ENCODE peak calls at places on chromosomes 11 and 22, in ten cellular contexts. P, W, Y, Z, A, Q, N, S, K and X are unnamed samples.
A peak's percentile ranks its signal among the peaks of the same experiment; 100 is the strongest.

GRCh38 chr22:35538801-35539321 is 1.8 kb upstream of the RASD2 start:
- DNase-seq in W (no peak), N (no peak), K (peak; percentile 25), Q (no peak), P (peak; percentile 59), Z (no peak), A (peak; percentile 38), S (no peak), Y (peak; percentile 33), X (peak; percentile 66)

GRCh38 chr22:32920032-32920628 is 118.6 kb downstream of the TIMP3 start:
- DNase-seq in Q (peak; percentile 44), P (peak; percentile 56), N (no peak), Z (peak; percentile 58), A (no peak), K (no peak), S (no peak), Y (no peak), W (no peak), X (peak; percentile 54)

GRCh38 chr11:13924801-13925327 is 37.7 kb upstream of the SPON1 start:
- DNase-seq in W (no peak), Y (no peak), N (no peak), P (no peak), K (no peak), S (peak; percentile 16), A (no peak), Z (no peak), Q (no peak), X (no peak)

GRCh38 chr22:39617761-39618757 is 47.5 kb downstream of the CACNA1I start:
- DNase-seq in S (no peak), A (no peak), W (no peak), Z (no peak), N (no peak), K (no peak), Y (no peak), P (no peak), Q (no peak), X (no peak)

GRCh38 chr11:123525072-123525471 is 95.0 kb downstream of the GRAMD1B start:
- DNase-seq in Y (no peak), N (no peak), Q (no peak), P (no peak), Z (no peak), S (no peak), K (no peak), A (peak; percentile 9), W (no peak), X (no peak)

GRCh38 chr11:77065878-77066228 is 918 bp upstream of the CAPN5 start:
- DNase-seq in P (peak; percentile 71), K (no peak), W (no peak), Z (peak; percentile 70), S (no peak), Q (no peak), Y (no peak), A (no peak), N (no peak), X (peak; percentile 66)

GRCh38 chr11:45092901-45093760 is 53.3 kb upstream of the PRDM11 start:
- DNase-seq in N (peak; percentile 79), A (no peak), K (peak; percentile 17), Z (no peak), S (no peak), P (peak; percentile 49), Y (no peak), Q (no peak), W (no peak), X (no peak)

GRCh38 chr11:117932987-117933386 is 3.8 kb upstream of the TMPRSS13 start:
- DNase-seq in P (peak; percentile 21), Z (no peak), K (no peak), W (no peak), S (no peak), A (no peak), Y (no peak), Q (no peak), N (no peak), X (no peak)

GRCh38 chr11:3137486-3138177 is 27.5 kb downstream of the OSBPL5 start:
- DNase-seq in Q (no peak), K (no peak), Z (peak; percentile 33), W (no peak), Y (no peak), S (no peak), N (peak; percentile 77), P (no peak), A (no peak), X (peak; percentile 30)

GRCh38 chr11:29913352-29913751 is 103.5 kb downstream of the KCNA4 start:
- DNase-seq in Z (no peak), Q (no peak), Y (no peak), A (no peak), S (no peak), P (no peak), W (no peak), K (no peak), N (no peak), X (no peak)

GRCh38 chr11:86477495-86478155 is 102.9 kb downstream of the CCDC81 start:
- DNase-seq in Y (no peak), Z (no peak), W (no peak), N (no peak), P (no peak), Q (no peak), K (no peak), S (peak; percentile 84), A (no peak), X (peak; percentile 59)

GRCh38 chr22:35726398-35726797 is 8.7 kb downstream of the APOL5 start:
- DNase-seq in Y (no peak), N (no peak), K (no peak), Q (no peak), S (no peak), A (no peak), P (no peak), W (no peak), Z (no peak), X (no peak)

GRCh38 chr22:45329536-45329936 is 19.8 kb downstream of the FAM118A start:
- DNase-seq in N (no peak), Q (no peak), Y (no peak), A (no peak), P (peak; percentile 45), W (no peak), K (no peak), Z (peak; percentile 86), S (no peak), X (peak; percentile 74)

GRCh38 chr22:45331486-45331885 is 21.8 kb downstream of the FAM118A start:
- DNase-seq in N (no peak), A (no peak), Y (no peak), Q (no peak), Z (no peak), P (no peak), K (no peak), S (no peak), W (no peak), X (peak; percentile 39)

GRCh38 chr22:45330548-45330947 is 20.8 kb downstream of the FAM118A start:
- DNase-seq in P (peak; percentile 41), A (no peak), N (no peak), Z (no peak), W (no peak), Y (no peak), K (no peak), S (no peak), Q (no peak), X (no peak)

GRCh38 chr22:45334068-45334467 is 24.3 kb downstream of the FAM118A start:
- DNase-seq in W (no peak), A (no peak), S (no peak), K (peak; percentile 88), N (no peak), Z (no peak), Y (no peak), P (no peak), Q (no peak), X (no peak)

DNA sequence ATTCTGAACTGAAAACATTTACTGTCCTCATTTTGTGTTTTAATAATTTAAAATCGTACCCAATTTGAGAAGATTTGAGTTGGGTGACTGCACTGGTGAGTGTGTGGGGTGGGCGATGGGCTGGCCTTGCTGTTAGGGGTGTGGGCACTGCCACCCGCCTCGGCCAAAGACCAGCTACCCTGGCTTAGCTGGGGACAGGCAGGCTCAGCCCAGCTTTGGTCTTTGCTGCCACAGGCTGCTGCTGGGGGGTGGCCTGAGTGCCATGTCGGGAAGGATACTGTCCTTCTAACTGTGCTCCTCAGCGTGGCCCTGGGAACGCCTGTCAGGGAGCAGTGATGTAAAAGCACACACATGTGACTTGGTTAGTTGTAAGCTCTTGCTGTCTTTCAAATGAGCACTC is 22.3 kb downstream of the FAM118A start:
- DNase-seq in S (no peak), Z (no peak), Q (no peak), P (no peak), A (no peak), K (no peak), W (no peak), Y (no peak), N (no peak), X (no peak)
- H3K36me3 ChIP-seq in S (peaks cover 28% of the 10 kb centered on the region), Z (peaks cover 69% of the 10 kb centered on the region), Q (peaks cover 2% of the 10 kb centered on the region), P (no peaks in the 10 kb centered on the region), A (peaks cover 42% of the 10 kb centered on the region), K (peaks cover 18% of the 10 kb centered on the region), W (peaks cover 82% of the 10 kb centered on the region), Y (peaks cover 35% of the 10 kb centered on the region), N (peaks cover 96% of the 10 kb centered on the region), X (peaks cover 6% of the 10 kb centered on the region)

GRCh38 chr11:5968394-5968793 is at the start of gene OR56A5:
- DNase-seq in S (no peak), Y (no peak), N (no peak), Z (no peak), Q (no peak), W (no peak), A (no peak), P (no peak), K (no peak), X (no peak)
- H3K36me3 ChIP-seq in S (no peaks in the 10 kb centered on the region), Y (no peaks in the 10 kb centered on the region), N (no peaks in the 10 kb centered on the region), Z (no peaks in the 10 kb centered on the region), Q (no peaks in the 10 kb centered on the region), W (no peaks in the 10 kb centered on the region), A (no peaks in the 10 kb centered on the region), P (no peaks in the 10 kb centered on the region), K (no peaks in the 10 kb centered on the region), X (no peaks in the 10 kb centered on the region)

DNA sequence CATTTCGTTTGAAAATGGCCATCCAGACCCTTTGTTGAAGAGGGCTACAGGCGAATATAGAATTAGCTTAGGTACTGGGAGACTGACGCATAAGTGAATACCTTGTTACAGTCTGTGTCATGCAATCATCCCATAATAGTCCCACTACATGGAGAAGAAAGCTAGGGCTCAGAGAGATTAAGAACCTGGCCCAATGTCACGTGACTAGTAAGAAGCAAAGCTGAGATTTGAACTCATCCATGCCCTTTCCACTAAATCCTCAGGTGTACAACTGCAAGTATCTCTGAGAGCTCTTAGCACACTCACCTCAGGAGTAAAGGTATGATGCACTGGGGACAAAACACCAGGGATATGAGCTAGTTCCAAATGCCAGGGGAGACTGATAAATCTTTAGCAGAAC is 402.6 kb downstream of the NXPE2 start:
- DNase-seq in Z (no peak), Y (no peak), P (no peak), Q (no peak), S (no peak), W (no peak), K (no peak), N (no peak), A (no peak), X (no peak)
- H3K36me3 ChIP-seq in Z (no peaks in the 10 kb centered on the region), Y (no peaks in the 10 kb centered on the region), P (no peaks in the 10 kb centered on the region), Q (no peaks in the 10 kb centered on the region), S (no peaks in the 10 kb centered on the region), W (no peaks in the 10 kb centered on the region), K (no peaks in the 10 kb centered on the region), N (no peaks in the 10 kb centered on the region), A (no peaks in the 10 kb centered on the region), X (no peaks in the 10 kb centered on the region)

DNA sequence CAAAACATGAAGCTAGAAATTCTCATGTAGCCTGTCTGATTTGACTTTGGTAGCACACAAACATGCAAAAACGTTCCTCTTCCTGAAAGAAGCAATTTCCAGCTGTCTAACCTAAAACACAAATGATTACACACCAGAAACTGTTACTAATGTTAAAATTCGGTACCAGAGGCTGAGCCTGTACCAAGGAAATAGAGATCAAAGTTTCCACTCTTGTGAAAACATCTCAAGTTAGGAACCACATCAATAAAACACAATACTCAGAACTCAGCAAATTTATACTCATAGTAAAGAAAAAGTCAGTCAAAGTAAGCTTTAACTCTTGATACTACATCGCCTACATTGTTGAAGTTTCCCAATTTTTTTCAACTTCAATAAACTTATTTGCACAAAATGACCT is 107.8 kb downstream of the FCHSD2 start:
- DNase-seq in Q (no peak), Y (no peak), W (no peak), K (no peak), P (no peak), N (no peak), S (no peak), A (no peak), Z (no peak), X (no peak)
- H3K36me3 ChIP-seq in Q (peaks cover 4% of the 10 kb centered on the region), Y (no peaks in the 10 kb centered on the region), W (peaks cover 30% of the 10 kb centered on the region), K (no peaks in the 10 kb centered on the region), P (no peaks in the 10 kb centered on the region), N (peaks cover 25% of the 10 kb centered on the region), S (peaks cover 3% of the 10 kb centered on the region), A (no peaks in the 10 kb centered on the region), Z (peaks cover 12% of the 10 kb centered on the region), X (no peaks in the 10 kb centered on the region)